ENCODE peak calls at places on chromosomes 3 and 15, in ten cellular contexts. K, B, V, C, E, Q, O, J, H and D are unnamed samples.

GRCh38 chr15:91855684-91856553 is 2.4 kb downstream of the SLCO3A1 start:
- DNase-seq in K (peak), B (no peak), V (no peak), C (peak), E (peak), Q (no peak), O (peak), J (peak), H (no peak), D (no peak)

GRCh38 chr3:58167431-58168351 is 43.1 kb downstream of the DNASE1L3 start:
- DNase-seq in K (peak), B (peak), V (no peak), C (peak), E (peak), Q (peak), O (peak), J (peak), H (peak), D (no peak)

GRCh38 chr3:147680820-147681488 is 271.8 kb downstream of the ZIC1 start:
- DNase-seq in K (no peak), B (no peak), V (no peak), C (no peak), E (no peak), Q (peak), O (no peak), J (no peak), H (no peak), D (no peak)

GRCh38 chr3:129289201-129289921 is 10.7 kb downstream of the HMCES start:
- DNase-seq in K (no peak), B (no peak), V (no peak), C (no peak), E (no peak), Q (no peak), O (no peak), J (no peak), H (no peak), D (no peak)

GRCh38 chr3:16808393-16809107 is 76.2 kb upstream of the PLCL2 start:
- DNase-seq in K (no peak), B (no peak), V (no peak), C (no peak), E (no peak), Q (no peak), O (no peak), J (no peak), H (no peak), D (no peak)

GRCh38 chr3:141373768-141374526 is 5.6 kb downstream of the ZBTB38 start:
- DNase-seq in K (peak), B (no peak), V (no peak), C (no peak), E (no peak), Q (no peak), O (peak), J (no peak), H (no peak), D (no peak)

GRCh38 chr3:171108066-171108465 is 81.5 kb upstream of the SLC2A2 start:
- DNase-seq in K (peak), B (no peak), V (no peak), C (no peak), E (no peak), Q (no peak), O (no peak), J (no peak), H (no peak), D (no peak)

GRCh38 chr3:195105389-195105788 is 165.6 kb downstream of the XXYLT1 start:
- DNase-seq in K (peak), B (peak), V (no peak), C (no peak), E (no peak), Q (no peak), O (no peak), J (no peak), H (no peak), D (no peak)

GRCh38 chr15:40819048-40819447 is 9.5 kb downstream of the PPP1R14D start:
- DNase-seq in K (no peak), B (no peak), V (no peak), C (no peak), E (no peak), Q (no peak), O (no peak), J (no peak), H (no peak), D (no peak)

GRCh38 chr15:74630284-74631086 is 14.8 kb downstream of the CLK3 start:
- DNase-seq in K (no peak), B (no peak), V (no peak), C (no peak), E (no peak), Q (no peak), O (no peak), J (no peak), H (peak), D (no peak)

GRCh38 chr15:85171736-85172135 is 190.1 kb downstream of the PDE8A start:
- DNase-seq in K (no peak), B (peak), V (no peak), C (no peak), E (no peak), Q (no peak), O (peak), J (no peak), H (no peak), D (no peak)

GRCh38 chr15:48306639-48307038 is 24.6 kb upstream of the DUT start:
- DNase-seq in K (no peak), B (no peak), V (no peak), C (no peak), E (no peak), Q (no peak), O (no peak), J (no peak), H (no peak), D (no peak)

GRCh38 chr3:66144792-66145733 is 75.7 kb upstream of the SLC25A26 start:
- DNase-seq in K (peak), B (no peak), V (no peak), C (no peak), E (no peak), Q (no peak), O (no peak), J (no peak), H (no peak), D (no peak)

GRCh38 chr3:186219211-186219638 is 110.3 kb upstream of the ETV5 start:
- DNase-seq in K (no peak), B (no peak), V (no peak), C (no peak), E (no peak), Q (peak), O (no peak), J (no peak), H (no peak), D (no peak)

GRCh38 chr15:95024388-95024787 is 793.0 kb downstream of the MCTP2 start:
- DNase-seq in K (no peak), B (peak), V (no peak), C (no peak), E (no peak), Q (no peak), O (peak), J (no peak), H (no peak), D (no peak)

GRCh38 chr15:48766196-48766595 is 44.7 kb downstream of the CEP152 start:
- DNase-seq in K (peak), B (no peak), V (no peak), C (peak), E (no peak), Q (no peak), O (no peak), J (no peak), H (no peak), D (no peak)

GRCh38 chr15:71559098-71559497 is 251.3 kb upstream of the NR2E3 start:
- DNase-seq in K (peak), B (no peak), V (no peak), C (no peak), E (no peak), Q (no peak), O (no peak), J (no peak), H (no peak), D (no peak)

GRCh38 chr3:188415196-188415595 is 261.2 kb downstream of the LPP start:
- DNase-seq in K (no peak), B (peak), V (no peak), C (no peak), E (no peak), Q (no peak), O (no peak), J (no peak), H (no peak), D (no peak)

GRCh38 chr3:13537926-13538325 is 11.0 kb upstream of the FBLN2 start:
- DNase-seq in K (peak), B (no peak), V (no peak), C (no peak), E (no peak), Q (no peak), O (no peak), J (no peak), H (no peak), D (no peak)

GRCh38 chr15:83204697-83205096 is 2.9 kb downstream of the HDGFL3 start:
- DNase-seq in K (no peak), B (no peak), V (no peak), C (no peak), E (no peak), Q (no peak), O (peak), J (no peak), H (no peak), D (no peak)

GRCh38 chr3:42730706-42731420 is 28.3 kb upstream of the HHATL start:
- DNase-seq in K (no peak), B (no peak), V (no peak), C (no peak), E (no peak), Q (no peak), O (no peak), J (no peak), H (no peak), D (no peak)

GRCh38 chr3:143674100-143674968 is 173.9 kb downstream of the SLC9A9 start:
- DNase-seq in K (peak), B (peak), V (peak), C (peak), E (peak), Q (peak), O (peak), J (peak), H (peak), D (no peak)

GRCh38 chr3:45841380-45841700 is 579 bp downstream of the LZTFL1 start:
- DNase-seq in K (peak), B (peak), V (peak), C (peak), E (no peak), Q (no peak), O (no peak), J (no peak), H (no peak), D (no peak)

GRCh38 chr3:63351159-63352007 is 73.3 kb downstream of the SYNPR start:
- DNase-seq in K (peak), B (peak), V (peak), C (no peak), E (no peak), Q (no peak), O (peak), J (peak), H (no peak), D (no peak)

GRCh38 chr3:129686941-129687340 is 80.5 kb upstream of the PLXND1 start:
- DNase-seq in K (no peak), B (peak), V (no peak), C (no peak), E (no peak), Q (no peak), O (peak), J (no peak), H (no peak), D (no peak)

GRCh38 chr15:35958021-35958420 is 412.1 kb upstream of the DPH6 start:
- DNase-seq in K (peak), B (no peak), V (no peak), C (no peak), E (no peak), Q (no peak), O (no peak), J (peak), H (no peak), D (no peak)

GRCh38 chr3:56467108-56467507 is 1.2 kb downstream of the ERC2 start:
- DNase-seq in K (peak), B (peak), V (no peak), C (peak), E (peak), Q (peak), O (peak), J (peak), H (peak), D (no peak)

GRCh38 chr3:55899887-55900286 is 412.8 kb upstream of the WNT5A start:
- DNase-seq in K (no peak), B (peak), V (no peak), C (no peak), E (no peak), Q (no peak), O (peak), J (no peak), H (no peak), D (no peak)

GRCh38 chr15:64883097-64883581 is 28.6 kb upstream of the ANKDD1A start:
- DNase-seq in K (peak), B (no peak), V (peak), C (no peak), E (no peak), Q (no peak), O (no peak), J (no peak), H (no peak), D (peak)

GRCh38 chr3:43689766-43690399 is 855 bp upstream of the ABHD5 start:
- DNase-seq in K (no peak), B (no peak), V (no peak), C (no peak), E (peak), Q (no peak), O (no peak), J (no peak), H (no peak), D (no peak)

GRCh38 chr3:194518652-194519051 is 31.9 kb upstream of the ATP13A3 start:
- DNase-seq in K (peak), B (no peak), V (no peak), C (no peak), E (no peak), Q (no peak), O (no peak), J (no peak), H (no peak), D (no peak)

GRCh38 chr3:154844863-154845262 is 235.3 kb upstream of the MME start:
- DNase-seq in K (no peak), B (no peak), V (no peak), C (no peak), E (no peak), Q (no peak), O (no peak), J (no peak), H (no peak), D (no peak)

GRCh38 chr3:115494826-115495225 is 128.5 kb upstream of the GAP43 start:
- DNase-seq in K (no peak), B (no peak), V (no peak), C (no peak), E (no peak), Q (no peak), O (no peak), J (no peak), H (no peak), D (no peak)

GRCh38 chr3:195766671-195767070 is 45.1 kb downstream of the MUC4 start:
- DNase-seq in K (no peak), B (no peak), V (no peak), C (no peak), E (no peak), Q (no peak), O (no peak), J (no peak), H (no peak), D (no peak)

GRCh38 chr15:63189955-63190691 is 717 bp downstream of the RAB8B start:
- DNase-seq in K (peak), B (no peak), V (peak), C (no peak), E (no peak), Q (no peak), O (peak), J (no peak), H (no peak), D (peak)

GRCh38 chr3:66553714-66554113 is 52.9 kb upstream of the LRIG1 start:
- DNase-seq in K (no peak), B (no peak), V (no peak), C (no peak), E (no peak), Q (no peak), O (no peak), J (no peak), H (no peak), D (no peak)

GRCh38 chr3:11370961-11371360 is 98.8 kb downstream of the ATG7 start:
- DNase-seq in K (no peak), B (no peak), V (no peak), C (no peak), E (no peak), Q (no peak), O (no peak), J (no peak), H (no peak), D (no peak)

GRCh38 chr3:130010556-130010955 is 36.0 kb downstream of the TRH start:
- DNase-seq in K (no peak), B (no peak), V (no peak), C (no peak), E (no peak), Q (no peak), O (no peak), J (peak), H (no peak), D (no peak)

GRCh38 chr15:69234676-69235075 is 64.0 kb upstream of the PAQR5 start:
- DNase-seq in K (no peak), B (no peak), V (no peak), C (no peak), E (no peak), Q (no peak), O (no peak), J (no peak), H (no peak), D (no peak)